ENCODE peak calls at places on chromosomes 4 and X, in five cellular contexts. R is astrocyte of the cerebellum, S is chondrocyte, M is endothelial cell of umbilical vein, L is neural crest cell. P is an unnamed sample.
A peak's percentile ranks its signal among the peaks of the same experiment; 100 is the strongest.

GRCh38 chr4:25030283-25031076 is at the start of gene LGI2:
- DNase-seq in R (no peak), S (no peak), M (no peak), L (peak; percentile 34), P (peak; percentile 75)

GRCh38 chr4:172809998-172810397 is 358.6 kb upstream of the GALNT7 start:
- DNase-seq in R (no peak), S (no peak), M (no peak), L (no peak), P (no peak)

GRCh38 chrX:132025085-132025484 is 2.0 kb downstream of the STK26 start:
- DNase-seq in R (no peak), S (no peak), M (no peak), L (peak; percentile 8), P (no peak)

GRCh38 chr4:131644619-131645018 is 1504.5 kb upstream of the PCDH10 start:
- DNase-seq in R (no peak), S (no peak), M (peak; percentile 32), L (no peak), P (no peak)

GRCh38 chr4:72896515-72896914 is 173.0 kb downstream of the COX18 start:
- DNase-seq in R (peak; percentile 28), S (no peak), M (no peak), L (no peak), P (no peak)

GRCh38 chr4:105466580-105466979 is 7.3 kb downstream of the PPA2 start:
- DNase-seq in R (no peak), S (no peak), M (no peak), L (no peak), P (no peak)

GRCh38 chrX:43008356-43008755 is 230.4 kb upstream of the PPP1R2C start:
- DNase-seq in R (no peak), S (no peak), M (no peak), L (no peak), P (no peak)

GRCh38 chr4:78520808-78521226 is 30.8 kb upstream of the ANXA3 start:
- DNase-seq in R (peak; percentile 77), S (no peak), M (no peak), L (no peak), P (no peak)

GRCh38 chr4:110518889-110519490 is 43.0 kb downstream of the ENPEP start:
- DNase-seq in R (no peak), S (no peak), M (peak; percentile 33), L (peak; percentile 43), P (no peak)

GRCh38 chr4:169252339-169253086 is 18.2 kb downstream of the SH3RF1 start:
- DNase-seq in R (no peak), S (no peak), M (peak; percentile 87), L (no peak), P (no peak)

GRCh38 chrX:13647709-13648212 is 5.2 kb upstream of the TCEANC start:
- DNase-seq in R (no peak), S (no peak), M (peak; percentile 64), L (no peak), P (no peak)

GRCh38 chrX:108130889-108131288 is 39.3 kb downstream of the ATG4A start:
- DNase-seq in R (no peak), S (no peak), M (peak; percentile 24), L (no peak), P (no peak)

GRCh38 chr4:184163813-184164212 is 53.9 kb downstream of the ENPP6 start:
- DNase-seq in R (no peak), S (no peak), M (peak; percentile 5), L (peak; percentile 63), P (no peak)

GRCh38 chr4:73396993-73397972 is 6.8 kb upstream of the ALB start:
- DNase-seq in R (no peak), S (no peak), M (no peak), L (no peak), P (no peak)

GRCh38 chr4:53620956-53621355 is 29.7 kb upstream of the LNX1 start:
- DNase-seq in R (no peak), S (no peak), M (no peak), L (no peak), P (no peak)

GRCh38 chrX:1401611-1402430 is 9.9 kb upstream of the SLC25A6 start:
- DNase-seq in R (no peak), S (peak; percentile 79), M (no peak), L (no peak), P (peak; percentile 78)

GRCh38 chrX:130669233-130669632 is 233.8 kb downstream of the ENOX2 start:
- DNase-seq in R (no peak), S (no peak), M (no peak), L (no peak), P (no peak)

GRCh38 chr4:146330392-146330791 is 116.1 kb downstream of the REELD1 start:
- DNase-seq in R (no peak), S (no peak), M (peak; percentile 58), L (no peak), P (no peak)

GRCh38 chr4:14524236-14524635 is 478.0 kb upstream of the CPEB2 start:
- DNase-seq in R (peak; percentile 65), S (no peak), M (no peak), L (no peak), P (no peak)

GRCh38 chr4:159937595-159937994 is 834.7 kb downstream of the RAPGEF2 start:
- DNase-seq in R (no peak), S (no peak), M (no peak), L (no peak), P (no peak)

GRCh38 chr4:110084154-110084553 is 114.3 kb downstream of the ELOVL6 start:
- DNase-seq in R (no peak), S (no peak), M (no peak), L (no peak), P (no peak)

GRCh38 chr4:7698586-7698985 is 241.1 kb downstream of the AFAP1 start:
- DNase-seq in R (no peak), S (no peak), M (no peak), L (no peak), P (no peak)
- TF ChIP-seq CTCF in R (no peak), S (no peak), M (no peak), L (no peak), P (no peak)

GRCh38 chr4:23458061-23458460 is 431.8 kb downstream of the PPARGC1A start:
- DNase-seq in R (no peak), S (no peak), M (no peak), L (no peak), P (no peak)

GRCh38 chr4:23456864-23457263 is 433.0 kb downstream of the PPARGC1A start:
- DNase-seq in R (no peak), S (no peak), M (no peak), L (no peak), P (no peak)

GRCh38 chr4:23455482-23455881 is 434.4 kb downstream of the PPARGC1A start:
- DNase-seq in R (peak; percentile 4), S (no peak), M (no peak), L (peak; percentile 1), P (no peak)
- TF ChIP-seq CTCF in R (peak; percentile 38), S (peak; percentile 37), M (no peak), L (peak; percentile 43), P (peak; percentile 16)

DNA sequence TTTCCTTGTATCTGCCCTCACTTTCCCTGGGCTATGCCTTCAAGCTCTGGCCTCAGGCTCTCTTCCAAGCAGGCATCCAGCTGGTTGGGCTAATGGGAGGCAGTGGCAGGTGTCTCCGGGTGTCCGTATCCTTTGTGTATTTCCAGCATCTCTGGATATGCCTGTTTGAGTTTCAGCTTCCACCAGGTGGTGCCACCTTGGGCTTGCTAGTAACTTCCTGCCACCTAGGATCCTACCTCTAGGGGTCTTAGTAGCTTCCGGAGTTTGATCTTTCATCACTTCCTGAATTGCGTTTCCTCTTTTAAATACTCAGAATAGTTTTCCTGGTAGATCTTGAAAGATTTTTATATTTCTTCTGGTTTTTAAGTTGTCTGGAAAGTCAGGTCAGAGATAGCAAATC is 23.2 kb upstream of the ANOS1 start:
- DNase-seq in R (no peak), S (no peak), M (no peak), L (no peak), P (no peak)
- TF ChIP-seq CTCF in R (peak; percentile 29), S (peak; percentile 44), M (no peak), L (peak; percentile 34), P (no peak)

GRCh38 chrX:115284877-115285276 is 4.6 kb upstream of the LUZP4 start:
- DNase-seq in R (no peak), S (no peak), M (peak; percentile 5), L (no peak), P (no peak)
- TF ChIP-seq CTCF in R (no peak), S (peak; percentile 74), M (no peak), L (no peak), P (no peak)

P was measured in kidney.